ENCODE peak calls at places on chromosome 9, in six cellular contexts. I, T, L, Q, D and M are unnamed samples.

GRCh38 chr9:95970356-95970755 is 94.9 kb downstream of the ERCC6L2 start:
- DNase-seq in D (no peak), Q (no peak), L (no peak), I (no peak), T (no peak), M (no peak)

GRCh38 chr9:134962065-134962997 is 44.6 kb upstream of the FCN1 start:
- DNase-seq in T (no peak), I (no peak), L (no peak), Q (no peak), D (no peak), M (no peak)

GRCh38 chr9:114551750-114552685 is 35.6 kb upstream of the ATP6V1G1 start:
- DNase-seq in D (peak), L (no peak), I (no peak), T (no peak), Q (no peak), M (no peak)

GRCh38 chr9:116861321-116861720 is 174.2 kb downstream of the TRIM32 start:
- DNase-seq in I (no peak), T (no peak), D (no peak), L (no peak), Q (no peak), M (no peak)

GRCh38 chr9:69771775-69772418 is 12.1 kb upstream of the PTAR1 start:
- DNase-seq in I (no peak), Q (no peak), T (no peak), D (peak), L (no peak), M (no peak)

GRCh38 chr9:33140406-33141360 is 26.5 kb downstream of the B4GALT1 start:
- DNase-seq in T (no peak), Q (no peak), D (no peak), I (no peak), L (no peak), M (no peak)

GRCh38 chr9:133255371-133255940 is 19.5 kb downstream of the ABO start:
- DNase-seq in Q (no peak), L (no peak), D (no peak), I (no peak), T (no peak), M (no peak)

GRCh38 chr9:132147331-132147730 is 14.5 kb upstream of the NTNG2 start:
- DNase-seq in I (no peak), L (no peak), Q (no peak), D (no peak), T (no peak), M (no peak)

GRCh38 chr9:112028242-112029221 is 131.9 kb downstream of the UGCG start:
- DNase-seq in T (no peak), I (no peak), L (no peak), Q (no peak), D (no peak), M (no peak)

GRCh38 chr9:131810351-131811170 is 70.7 kb upstream of the RAPGEF1 start:
- DNase-seq in L (no peak), Q (no peak), T (no peak), I (no peak), D (no peak), M (no peak)

GRCh38 chr9:128845186-128845931 is 15.8 kb upstream of the SPOUT1 start:
- DNase-seq in Q (no peak), D (no peak), L (no peak), T (no peak), I (no peak), M (no peak)